ENCODE peak calls at places on chromosome 22, in nine cellular contexts. J is right lobe of liver; F is ovary; G is left ventricle myocardium inferior; N is MM.1S; R is RWPE2; P is K562; I is mesendoderm; A is effector memory CD4-positive, alpha-beta T cell. V is an unnamed sample. For H3K36me3, the result is how much of the 10 kb centered on the place peaks cover.

GRCh38 chr22:48594757-48595510 is 1232.7 kb downstream of the BRD1 start:
- DNase-seq in F (no peak), R (no peak), N (no peak), G (no peak), I (no peak), J (no peak), A (no peak), P (no peak), V (no peak)

GRCh38 chr22:48646216-48646925 is 1181.3 kb downstream of the BRD1 start:
- DNase-seq in J (no peak), R (no peak), N (no peak), A (no peak), I (no peak), G (no peak), P (no peak), F (no peak), V (no peak)

GRCh38 chr22:43185860-43186261 is 1.1 kb downstream of the TTLL12 start:
- DNase-seq in N (peak), R (no peak), G (peak), F (peak), P (no peak), A (no peak), I (peak), J (peak), V (no peak)

GRCh38 chr22:45166935-45167334 is 3.2 kb downstream of the NUP50 start:
- DNase-seq in J (no peak), N (no peak), F (no peak), G (no peak), R (no peak), P (no peak), I (no peak), A (no peak), V (no peak)

GRCh38 chr22:29870574-29870973 is 12.4 kb upstream of the MTMR3 start:
- DNase-seq in A (no peak), P (no peak), I (no peak), J (no peak), G (no peak), F (no peak), R (no peak), N (no peak), V (no peak)

GRCh38 chr22:39241632-39242388 is 3.0 kb downstream of the PDGFB start:
- DNase-seq in G (no peak), R (no peak), F (no peak), I (no peak), N (no peak), A (peak), P (no peak), J (no peak), V (no peak)

GRCh38 chr22:20586403-20586745 is 79.0 kb downstream of the MED15 start:
- DNase-seq in F (no peak), J (peak), I (no peak), R (peak), G (peak), P (no peak), A (no peak), N (no peak), V (no peak)

GRCh38 chr22:40237788-40238424 is 60.2 kb downstream of the TNRC6B start:
- DNase-seq in P (no peak), J (no peak), I (no peak), R (no peak), N (no peak), F (no peak), G (no peak), A (no peak), V (no peak)

GRCh38 chr22:36762687-36763260 is 13.1 kb downstream of the IFT27 start:
- DNase-seq in I (no peak), A (no peak), G (peak), R (peak), F (peak), N (no peak), J (no peak), P (no peak), V (no peak)

GRCh38 chr22:41880653-41881052 is 34.2 kb downstream of the SHISA8 start:
- DNase-seq in N (no peak), J (no peak), A (no peak), P (no peak), I (no peak), R (no peak), F (no peak), G (no peak), V (no peak)

GRCh38 chr22:29040385-29041275 is 21.0 kb downstream of the C22orf31 start:
- DNase-seq in A (peak), G (no peak), R (no peak), P (peak), J (peak), N (peak), I (peak), F (peak), V (no peak)

GRCh38 chr22:23066200-23067022 is 3.9 kb upstream of the GNAZ start:
- DNase-seq in P (no peak), I (no peak), F (no peak), A (no peak), R (peak), J (no peak), G (no peak), N (no peak), V (no peak)

GRCh38 chr22:29765905-29766631 is 739 bp downstream of the ZMAT5 start:
- DNase-seq in F (peak), A (no peak), R (no peak), J (no peak), N (no peak), I (no peak), P (peak), G (no peak), V (no peak)

GRCh38 chr22:31607696-31608095 is 54.3 kb downstream of the PISD start:
- DNase-seq in N (no peak), F (no peak), G (no peak), A (no peak), R (peak), I (no peak), P (no peak), J (no peak), V (no peak)

GRCh38 chr22:39353346-39353745 is 3.6 kb downstream of the SYNGR1 start:
- DNase-seq in G (no peak), P (no peak), F (no peak), I (no peak), J (no peak), N (no peak), R (no peak), A (no peak), V (no peak)

GRCh38 chr22:47837703-47838102 is 1075.3 kb downstream of the TBC1D22A start:
- DNase-seq in I (peak), R (no peak), F (no peak), J (no peak), P (peak), G (no peak), A (no peak), N (peak), V (no peak)

GRCh38 chr22:32232447-32232846 is 22.7 kb downstream of the SLC5A4 start:
- DNase-seq in F (no peak), N (no peak), I (no peak), J (no peak), P (no peak), R (no peak), A (no peak), G (no peak), V (no peak)

DNA sequence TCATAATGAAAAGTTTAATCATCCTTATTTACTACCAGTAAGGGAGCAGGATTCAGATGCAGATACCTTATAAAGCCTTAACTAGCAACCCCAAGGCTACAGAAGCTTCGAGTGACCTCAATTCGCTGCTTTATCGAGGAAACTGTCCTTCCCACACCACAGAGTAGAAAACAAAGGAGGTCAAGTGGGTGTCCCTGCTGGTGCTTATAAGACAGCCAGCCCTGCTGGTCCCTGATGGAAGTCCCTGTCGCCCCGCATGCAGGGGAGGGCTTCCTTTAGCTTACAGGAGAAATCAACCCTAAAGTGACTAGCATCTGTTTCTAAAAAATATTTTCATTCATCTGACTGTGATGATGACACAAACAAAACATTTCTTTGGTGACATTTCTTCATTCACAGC is 7.3 kb downstream of the MN1 start:
- DNase-seq in A (no peak), G (no peak), P (no peak), J (no peak), N (no peak), I (peak), R (no peak), F (no peak), V (no peak)
- H3K36me3 ChIP-seq in A (under half), G (under half), P (under half), J (under half), N (under half), I (under half), R (under half), F (under half), V (under half)

GRCh38 chr22:38228873-38229740 is 27.3 kb downstream of the MAFF start:
- DNase-seq in P (no peak), R (peak), N (no peak), F (no peak), G (no peak), I (no peak), A (no peak), J (no peak), V (no peak)
- H3K36me3 ChIP-seq in P (under half), R (half or more), N (under half), F (under half), G (half or more), I (under half), A (half or more), J (under half), V (under half)

GRCh38 chr22:19455033-19455432 is 7.5 kb upstream of the C22orf39 start:
- DNase-seq in P (no peak), G (no peak), F (no peak), R (no peak), N (no peak), A (no peak), J (no peak), I (no peak), V (no peak)

GRCh38 chr22:19451570-19451969 is 4.1 kb upstream of the C22orf39 start:
- DNase-seq in I (no peak), N (no peak), P (no peak), R (no peak), A (no peak), J (no peak), G (no peak), F (no peak), V (no peak)

GRCh38 chr22:19454156-19454555 is 6.6 kb upstream of the C22orf39 start:
- DNase-seq in G (no peak), F (no peak), P (no peak), N (no peak), I (no peak), A (no peak), R (no peak), J (no peak), V (no peak)

GRCh38 chr22:19455585-19456370 is 8.3 kb upstream of the C22orf39 start:
- DNase-seq in R (no peak), I (no peak), N (no peak), G (no peak), P (no peak), A (no peak), J (no peak), F (no peak), V (no peak)

DNA sequence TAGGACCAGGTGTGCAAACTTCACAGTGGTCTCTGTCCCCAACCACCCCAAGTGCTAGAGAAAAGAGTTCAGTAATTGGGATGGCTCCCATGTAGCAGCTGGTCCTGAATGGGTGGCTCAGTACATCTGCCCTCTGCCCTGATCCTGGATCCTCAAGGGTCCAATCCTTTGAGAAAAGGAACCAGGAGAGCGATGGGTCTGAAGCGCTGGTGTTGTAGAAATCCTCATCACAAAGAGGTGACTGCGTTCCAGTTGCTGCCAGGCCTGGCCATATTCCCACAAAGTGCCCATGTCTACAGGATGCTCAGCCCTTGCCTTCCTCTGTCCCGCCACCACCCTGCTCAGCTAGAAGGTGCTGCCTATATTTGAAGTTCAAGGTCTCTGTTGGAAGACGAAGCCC is 6.2 kb upstream of the C22orf39 start:
- DNase-seq in R (no peak), P (no peak), N (no peak), J (no peak), I (no peak), G (no peak), F (no peak), A (no peak), V (no peak)
- H3K36me3 ChIP-seq in R (half or more), P (half or more), N (under half), J (under half), I (under half), G (half or more), F (under half), A (half or more), V (half or more)

GRCh38 chr22:46382524-46382923 is 47.0 kb downstream of the TRMU start:
- DNase-seq in A (no peak), R (no peak), F (no peak), G (no peak), J (no peak), I (no peak), P (no peak), N (no peak), V (no peak)
- H3K36me3 ChIP-seq in A (under half), R (under half), F (under half), G (under half), J (under half), I (under half), P (under half), N (under half), V (under half)

GRCh38 chr22:21771631-21771976 is 36.0 kb upstream of the YPEL1 start:
- DNase-seq in A (no peak), P (no peak), F (no peak), R (no peak), N (no peak), I (no peak), G (no peak), J (no peak), V (no peak)
- H3K36me3 ChIP-seq in A (under half), P (half or more), F (under half), R (half or more), N (under half), I (under half), G (half or more), J (under half), V (half or more)

V was measured in esophagus squamous epithelium.